ENCODE peak calls at places on chromosome 18, in six cellular contexts. Q, B, S, G, V and R are unnamed samples.

GRCh38 chr18:10432781-10433180 is 21.7 kb upstream of the APCDD1 start:
- DNase-seq in Q (no peak), B (no peak), S (no peak), G (no peak), V (no peak), R (no peak)

GRCh38 chr18:47283476-47283875 is 32.0 kb upstream of the SKOR2 start:
- DNase-seq in Q (no peak), B (no peak), S (no peak), G (peak; percentile 31), V (no peak), R (no peak)

GRCh38 chr18:58633874-58634273 is 5.0 kb upstream of the ALPK2 start:
- DNase-seq in Q (no peak), B (no peak), S (no peak), G (no peak), V (no peak), R (no peak)

GRCh38 chr18:78080081-78080480 is 830.4 kb downstream of the GALR1 start:
- DNase-seq in Q (no peak), B (no peak), S (no peak), G (no peak), V (no peak), R (no peak)

GRCh38 chr18:26458526-26459232 is 89.7 kb downstream of the KCTD1 start:
- DNase-seq in Q (no peak), B (no peak), S (no peak), G (peak; percentile 63), V (peak; percentile 24), R (peak; percentile 74)

GRCh38 chr18:55384551-55385275 is 203.3 kb downstream of the TCF4 start:
- DNase-seq in Q (peak; percentile 23), B (peak; percentile 43), S (no peak), G (peak; percentile 67), V (peak; percentile 29), R (peak; percentile 28)

GRCh38 chr18:47953471-47953931 is 23.0 kb upstream of the SMAD2 start:
- DNase-seq in Q (peak; percentile 19), B (peak; percentile 51), S (peak; percentile 4), G (peak; percentile 80), V (peak; percentile 57), R (peak; percentile 18)

GRCh38 chr18:62728254-62728653 is 12.9 kb downstream of the PHLPP1 start:
- DNase-seq in Q (no peak), B (no peak), S (no peak), G (no peak), V (no peak), R (no peak)

GRCh38 chr18:62128157-62128556 is 58.7 kb downstream of the PIGN start:
- DNase-seq in Q (no peak), B (no peak), S (no peak), G (peak; percentile 31), V (no peak), R (no peak)

GRCh38 chr18:35525795-35526475 is 28.2 kb upstream of the INO80C start:
- DNase-seq in Q (no peak), B (no peak), S (no peak), G (peak; percentile 25), V (no peak), R (no peak)

GRCh38 chr18:2657788-2658458 is 2.4 kb downstream of the SMCHD1 start:
- DNase-seq in Q (no peak), B (no peak), S (no peak), G (peak; percentile 74), V (no peak), R (peak; percentile 43)

GRCh38 chr18:2827076-2827475 is 19.7 kb upstream of the EMILIN2 start:
- DNase-seq in Q (no peak), B (no peak), S (no peak), G (peak; percentile 27), V (no peak), R (no peak)

GRCh38 chr18:76462326-76462694 is 32.7 kb downstream of the ZNF516 start:
- DNase-seq in Q (no peak), B (no peak), S (no peak), G (no peak), V (no peak), R (no peak)
- TF ChIP-seq CTCF in Q (no peak), B (no peak), S (no peak), G (no peak), V (no peak), R (no peak)

GRCh38 chr18:43786893-43787292 is 509.6 kb upstream of the SYT4 start:
- DNase-seq in Q (no peak), B (no peak), S (no peak), G (no peak), V (no peak), R (no peak)

GRCh38 chr18:43785145-43785544 is 507.9 kb upstream of the SYT4 start:
- DNase-seq in Q (no peak), B (no peak), S (no peak), G (no peak), V (no peak), R (no peak)

GRCh38 chr18:43793910-43794309 is 516.6 kb upstream of the SYT4 start:
- DNase-seq in Q (no peak), B (no peak), S (no peak), G (no peak), V (no peak), R (no peak)

GRCh38 chr18:43794363-43794762 is 517.1 kb upstream of the SYT4 start:
- DNase-seq in Q (no peak), B (no peak), S (no peak), G (no peak), V (no peak), R (no peak)

DNA sequence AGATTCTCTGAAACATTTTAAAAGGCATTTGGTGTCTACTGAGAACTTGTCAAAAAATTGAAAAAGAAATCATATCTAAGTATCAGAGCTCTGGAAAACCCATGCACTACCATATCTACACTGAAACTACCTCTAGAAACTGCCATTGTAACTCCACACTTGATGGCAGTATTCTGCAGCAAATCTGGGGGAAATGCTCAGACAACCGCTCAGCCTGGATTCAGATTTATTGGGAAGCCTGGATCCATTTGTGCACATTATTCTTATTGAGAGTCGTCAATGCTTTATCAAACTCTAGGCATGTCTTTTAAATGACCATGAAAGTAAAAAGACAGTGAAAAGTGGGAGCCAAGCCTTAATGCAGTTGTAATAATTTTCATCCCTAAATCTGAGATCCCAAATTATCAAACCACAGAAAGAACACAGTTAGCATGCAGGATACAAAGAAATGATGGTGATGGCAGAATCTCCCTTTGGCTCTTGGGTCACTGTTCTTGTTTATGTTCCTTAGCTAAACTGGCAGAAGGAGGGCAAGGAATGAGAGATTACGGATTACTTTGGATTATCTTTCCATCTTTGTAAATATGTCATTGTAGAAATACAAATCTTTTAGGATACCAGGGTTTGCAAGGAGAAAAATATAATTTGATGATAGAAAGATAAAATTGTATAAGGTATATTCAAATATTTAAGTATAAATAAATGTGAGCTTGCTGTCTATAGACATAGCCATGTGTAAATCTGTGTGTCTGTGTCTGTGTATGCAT is 512.1 kb upstream of the SYT4 start:
- DNase-seq in Q (no peak), B (no peak), S (no peak), G (peak; percentile 46), V (no peak), R (no peak)
- TF ChIP-seq CTCF in Q (no peak), B (no peak), S (no peak), G (peak; percentile 47), V (no peak), R (no peak)

GRCh38 chr18:45841060-45841764 is 15.7 kb downstream of the SIGLEC15 start:
- DNase-seq in Q (no peak), B (no peak), S (no peak), G (no peak), V (no peak), R (no peak)

GRCh38 chr18:45841765-45842442 is 16.4 kb downstream of the SIGLEC15 start:
- DNase-seq in Q (no peak), B (no peak), S (no peak), G (no peak), V (no peak), R (no peak)

GRCh38 chr18:45838302-45839070 is 13.0 kb downstream of the SIGLEC15 start:
- DNase-seq in Q (no peak), B (no peak), S (no peak), G (no peak), V (no peak), R (no peak)

GRCh38 chr18:45837283-45838070 is 12.0 kb downstream of the SIGLEC15 start:
- DNase-seq in Q (peak; percentile 50), B (no peak), S (no peak), G (peak; percentile 64), V (peak; percentile 70), R (peak; percentile 65)

DNA sequence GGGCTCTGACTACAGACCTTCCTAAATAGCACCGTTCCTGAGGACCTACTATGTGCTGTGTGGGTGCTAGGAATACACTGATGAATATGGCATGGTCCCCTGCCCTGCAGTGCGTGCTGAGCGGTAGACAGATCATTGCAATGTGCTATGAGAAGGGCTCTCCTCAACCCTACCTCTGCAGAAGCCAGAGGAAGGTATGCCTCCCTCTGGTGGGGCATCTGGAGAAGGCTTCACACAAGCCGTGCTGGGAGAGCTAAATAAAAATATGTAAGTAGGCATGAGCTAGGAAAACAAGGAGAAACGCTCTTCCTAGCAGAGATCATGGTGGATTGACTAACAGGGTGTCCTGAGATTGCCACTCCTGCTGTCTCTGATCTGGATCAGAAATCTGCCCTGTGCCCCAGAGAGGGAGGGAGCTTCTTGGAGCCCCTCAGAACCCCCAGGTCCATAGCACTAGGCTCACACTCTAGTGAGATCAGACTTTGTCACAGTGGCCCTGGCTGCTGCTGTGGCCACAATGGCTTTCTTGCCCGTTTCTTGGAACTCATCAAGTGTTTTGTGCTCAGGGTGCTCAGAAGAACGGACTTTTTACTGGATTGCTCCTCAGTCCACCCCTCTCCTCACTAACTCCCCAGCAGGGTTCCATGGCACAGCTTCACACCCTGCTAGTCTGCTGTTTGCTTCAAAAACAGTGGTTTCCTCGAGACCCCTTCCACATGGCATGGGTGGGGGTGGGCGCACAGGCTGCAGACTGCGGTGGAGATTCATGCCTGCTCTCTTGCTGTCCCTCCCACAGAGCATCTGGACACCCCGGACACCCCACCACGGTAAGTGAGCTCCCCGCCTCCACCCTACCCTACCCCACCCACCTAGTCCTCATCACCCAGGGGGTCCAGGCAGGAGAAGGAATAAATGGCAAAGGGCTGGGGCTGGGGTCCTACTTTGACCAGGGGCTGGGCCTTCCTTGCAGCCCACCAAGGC is 14.2 kb downstream of the SIGLEC15 start:
- DNase-seq in Q (no peak), B (no peak), S (no peak), G (peak; percentile 85), V (peak; percentile 48), R (no peak)
- TF ChIP-seq CTCF in Q (no peak), B (no peak), S (no peak), G (peak; percentile 79), V (peak; percentile 33), R (no peak)

GRCh38 chr18:24736686-24737085 is 276.2 kb downstream of the HRH4 start:
- DNase-seq in Q (no peak), B (no peak), S (no peak), G (no peak), V (no peak), R (no peak)

GRCh38 chr18:24735504-24736243 is 275.2 kb downstream of the HRH4 start:
- DNase-seq in Q (no peak), B (no peak), S (no peak), G (no peak), V (no peak), R (no peak)

GRCh38 chr18:24731981-24732380 is 271.5 kb downstream of the HRH4 start:
- DNase-seq in Q (no peak), B (no peak), S (no peak), G (no peak), V (no peak), R (no peak)

GRCh38 chr18:24731158-24731557 is 270.7 kb downstream of the HRH4 start:
- DNase-seq in Q (no peak), B (no peak), S (no peak), G (no peak), V (no peak), R (no peak)

DNA sequence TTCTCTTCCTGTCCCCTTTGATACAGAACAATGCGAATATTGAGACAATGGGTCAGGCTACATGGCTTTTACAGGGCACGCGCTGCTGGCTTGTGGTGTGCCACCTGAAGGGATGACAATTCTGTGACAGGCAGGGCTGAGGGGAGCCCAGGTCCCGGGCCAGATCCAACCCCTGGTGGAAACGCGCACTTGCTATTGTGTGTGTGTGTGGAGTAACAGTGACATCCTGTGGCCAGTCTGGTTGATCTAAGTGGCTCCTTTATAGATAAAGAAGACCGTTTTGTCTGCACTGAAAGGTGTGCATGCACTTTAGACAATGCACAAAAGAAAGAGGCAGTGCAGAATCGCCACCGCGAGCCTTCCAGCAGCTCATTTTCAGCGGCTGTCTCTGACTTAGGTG is 273.6 kb downstream of the HRH4 start:
- DNase-seq in Q (no peak), B (no peak), S (no peak), G (no peak), V (peak; percentile 4), R (no peak)
- TF ChIP-seq CTCF in Q (no peak), B (no peak), S (peak; percentile 8), G (no peak), V (no peak), R (no peak)